ENCODE peak calls at places on chromosome 6, in ten cellular contexts. X, S, G, Q, L, D, M, B, F and N are unnamed samples.

GRCh38 chr6:151493495-151494234 is at the start of gene CCDC170:
- DNase-seq in X (peak; percentile 26), S (no peak), G (peak; percentile 69), Q (peak; percentile 39), L (no peak), D (no peak), M (no peak), B (peak; percentile 23), F (no peak), N (no peak)

GRCh38 chr6:130466052-130466743 is 100.4 kb downstream of the TMEM200A start:
- DNase-seq in X (no peak), S (no peak), G (no peak), Q (no peak), L (no peak), D (no peak), M (no peak), B (no peak), F (no peak), N (peak; percentile 64)

GRCh38 chr6:674956-675355 is 18.0 kb downstream of the EXOC2 start:
- DNase-seq in X (no peak), S (no peak), G (no peak), Q (no peak), L (no peak), D (no peak), M (no peak), B (no peak), F (no peak), N (no peak)

GRCh38 chr6:3813150-3813780 is 35.9 kb upstream of the FAM50B start:
- DNase-seq in X (no peak), S (no peak), G (peak; percentile 55), Q (peak; percentile 62), L (no peak), D (no peak), M (no peak), B (peak; percentile 22), F (no peak), N (peak; percentile 56)

GRCh38 chr6:167699141-167700036 is 127.3 kb upstream of the AFDN start:
- DNase-seq in X (no peak), S (no peak), G (peak; percentile 78), Q (peak; percentile 61), L (no peak), D (no peak), M (peak; percentile 69), B (no peak), F (peak; percentile 8), N (no peak)

GRCh38 chr6:148972481-148972880 is 225.7 kb downstream of the UST start:
- DNase-seq in X (peak; percentile 68), S (peak; percentile 24), G (peak; percentile 12), Q (peak; percentile 26), L (no peak), D (peak; percentile 78), M (peak; percentile 80), B (peak; percentile 87), F (no peak), N (no peak)

GRCh38 chr6:24494726-24495515 is at the start of gene ALDH5A1:
- DNase-seq in X (peak; percentile 47), S (peak; percentile 60), G (peak; percentile 90), Q (peak; percentile 85), L (peak; percentile 9), D (peak; percentile 58), M (peak; percentile 77), B (peak; percentile 55), F (peak; percentile 61), N (peak; percentile 38)

GRCh38 chr6:111411046-111411445 is 72.0 kb downstream of the REV3L start:
- DNase-seq in X (no peak), S (no peak), G (no peak), Q (no peak), L (no peak), D (no peak), M (no peak), B (no peak), F (no peak), N (no peak)

GRCh38 chr6:166259296-166259977 is 48.8 kb downstream of the PRR18 start:
- DNase-seq in X (no peak), S (no peak), G (peak; percentile 94), Q (no peak), L (no peak), D (no peak), M (peak; percentile 32), B (no peak), F (no peak), N (no peak)

GRCh38 chr6:2448826-2449571 is 203.6 kb upstream of the GMDS start:
- DNase-seq in X (peak; percentile 46), S (no peak), G (peak; percentile 82), Q (peak; percentile 62), L (peak; percentile 87), D (peak; percentile 92), M (peak; percentile 43), B (peak; percentile 51), F (no peak), N (peak; percentile 89)

GRCh38 chr6:57147401-57147800 is 24.7 kb upstream of the BAG2 start:
- DNase-seq in X (no peak), S (no peak), G (no peak), Q (no peak), L (no peak), D (no peak), M (no peak), B (no peak), F (no peak), N (no peak)

GRCh38 chr6:166757226-166758135 is 130.4 kb upstream of the RPS6KA2 start:
- DNase-seq in X (peak; percentile 5), S (no peak), G (no peak), Q (no peak), L (peak; percentile 12), D (no peak), M (no peak), B (no peak), F (no peak), N (peak; percentile 59)

GRCh38 chr6:33306356-33306755 is 7.5 kb downstream of the TAPBP start:
- DNase-seq in X (no peak), S (no peak), G (no peak), Q (no peak), L (no peak), D (no peak), M (no peak), B (no peak), F (no peak), N (no peak)

GRCh38 chr6:169240125-169240524 is 13.5 kb downstream of the THBS2 start:
- DNase-seq in X (no peak), S (no peak), G (no peak), Q (no peak), L (no peak), D (no peak), M (no peak), B (no peak), F (no peak), N (no peak)

GRCh38 chr6:135439549-135439948 is 58.0 kb downstream of the AHI1 start:
- DNase-seq in X (no peak), S (no peak), G (no peak), Q (no peak), L (no peak), D (no peak), M (no peak), B (no peak), F (no peak), N (no peak)

GRCh38 chr6:36247691-36248090 is 22.2 kb upstream of the PNPLA1 start:
- DNase-seq in X (no peak), S (no peak), G (no peak), Q (no peak), L (no peak), D (no peak), M (no peak), B (no peak), F (no peak), N (peak; percentile 61)

GRCh38 chr6:5782783-5783567 is 223.8 kb downstream of the NRN1 start:
- DNase-seq in X (peak; percentile 71), S (no peak), G (no peak), Q (no peak), L (no peak), D (peak; percentile 87), M (peak; percentile 94), B (peak; percentile 11), F (no peak), N (peak; percentile 22)

GRCh38 chr6:107692351-107692750 is 131.8 kb downstream of the SCML4 start:
- DNase-seq in X (no peak), S (no peak), G (no peak), Q (no peak), L (no peak), D (no peak), M (no peak), B (no peak), F (no peak), N (peak; percentile 92)

GRCh38 chr6:127352519-127352918 is 9.1 kb upstream of the ECHDC1 start:
- DNase-seq in X (no peak), S (no peak), G (peak; percentile 59), Q (no peak), L (no peak), D (no peak), M (no peak), B (no peak), F (no peak), N (no peak)